ENCODE peak calls at places on chromosome X, in ten cellular contexts. One of them, this sample, is unnamed.
A peak's percentile ranks its signal among the peaks of the same experiment; 100 is the strongest.

GRCh38 chrX:97252111-97252510 is 368.4 kb downstream of the RPA4 start:
- DNase-seq in ascending aorta: no peak
- DNase-seq in HL-60: no peak
- DNase-seq in heart right ventricle: no peak
- DNase-seq in progenitor cell of endocrine pancreas: no peak
- DNase-seq in neural progenitor cell: peak; percentile 47
- DNase-seq in BJ: no peak
- DNase-seq in cardiac muscle cell: no peak
- DNase-seq in A549: no peak
- DNase-seq in lower lobe of right lung: no peak
- DNase-seq in this sample: no peak

GRCh38 chrX:41895826-41896225 is 27.5 kb downstream of the CASK start:
- DNase-seq in A549: no peak
- DNase-seq in ascending aorta: no peak
- DNase-seq in HL-60: no peak
- DNase-seq in heart right ventricle: no peak
- DNase-seq in cardiac muscle cell: no peak
- DNase-seq in neural progenitor cell: peak; percentile 8
- DNase-seq in progenitor cell of endocrine pancreas: no peak
- DNase-seq in lower lobe of right lung: no peak
- DNase-seq in BJ: no peak
- DNase-seq in this sample: no peak

GRCh38 chrX:111098874-111099273 is 2.9 kb downstream of the PAK3 start:
- DNase-seq in ascending aorta: peak; percentile 65
- DNase-seq in A549: peak; percentile 31
- DNase-seq in heart right ventricle: peak; percentile 23
- DNase-seq in BJ: no peak
- DNase-seq in neural progenitor cell: peak; percentile 89
- DNase-seq in lower lobe of right lung: peak; percentile 52
- DNase-seq in cardiac muscle cell: peak; percentile 75
- DNase-seq in HL-60: peak; percentile 10
- DNase-seq in progenitor cell of endocrine pancreas: peak; percentile 73
- DNase-seq in this sample: peak; percentile 68

GRCh38 chrX:29687687-29688086 is 527.7 kb upstream of the MAGEB2 start:
- DNase-seq in HL-60: no peak
- DNase-seq in progenitor cell of endocrine pancreas: no peak
- DNase-seq in heart right ventricle: no peak
- DNase-seq in A549: no peak
- DNase-seq in lower lobe of right lung: no peak
- DNase-seq in cardiac muscle cell: no peak
- DNase-seq in ascending aorta: no peak
- DNase-seq in neural progenitor cell: no peak
- DNase-seq in BJ: no peak
- DNase-seq in this sample: no peak

GRCh38 chrX:15769300-15769954 is 20.9 kb upstream of the ZRSR2 start:
- DNase-seq in heart right ventricle: no peak
- DNase-seq in lower lobe of right lung: no peak
- DNase-seq in neural progenitor cell: peak; percentile 55
- DNase-seq in progenitor cell of endocrine pancreas: no peak
- DNase-seq in HL-60: no peak
- DNase-seq in cardiac muscle cell: no peak
- DNase-seq in ascending aorta: no peak
- DNase-seq in A549: no peak
- DNase-seq in BJ: no peak
- DNase-seq in this sample: no peak

GRCh38 chrX:96770315-96770714 is 85.7 kb downstream of the DIAPH2 start:
- DNase-seq in lower lobe of right lung: no peak
- DNase-seq in HL-60: no peak
- DNase-seq in progenitor cell of endocrine pancreas: no peak
- DNase-seq in neural progenitor cell: peak; percentile 17
- DNase-seq in ascending aorta: no peak
- DNase-seq in BJ: no peak
- DNase-seq in heart right ventricle: no peak
- DNase-seq in cardiac muscle cell: peak; percentile 24
- DNase-seq in A549: peak; percentile 7
- DNase-seq in this sample: peak; percentile 3

GRCh38 chrX:53284684-53285447 is 3.5 kb upstream of the IQSEC2 start:
- DNase-seq in neural progenitor cell: peak; percentile 71
- DNase-seq in ascending aorta: peak; percentile 71
- DNase-seq in progenitor cell of endocrine pancreas: peak; percentile 33
- DNase-seq in HL-60: no peak
- DNase-seq in BJ: no peak
- DNase-seq in lower lobe of right lung: peak; percentile 66
- DNase-seq in cardiac muscle cell: peak; percentile 66
- DNase-seq in heart right ventricle: peak; percentile 54
- DNase-seq in A549: peak; percentile 60
- DNase-seq in this sample: peak; percentile 52

GRCh38 chrX:123860983-123861382 is 1.1 kb downstream of the XIAP start:
- DNase-seq in ascending aorta: no peak
- DNase-seq in heart right ventricle: no peak
- DNase-seq in BJ: no peak
- DNase-seq in HL-60: no peak
- DNase-seq in progenitor cell of endocrine pancreas: no peak
- DNase-seq in cardiac muscle cell: no peak
- DNase-seq in A549: no peak
- DNase-seq in lower lobe of right lung: no peak
- DNase-seq in neural progenitor cell: no peak
- DNase-seq in this sample: no peak

GRCh38 chrX:56751071-56751470 is 22.0 kb downstream of the NBDY start:
- DNase-seq in neural progenitor cell: no peak
- DNase-seq in HL-60: no peak
- DNase-seq in progenitor cell of endocrine pancreas: no peak
- DNase-seq in cardiac muscle cell: no peak
- DNase-seq in BJ: no peak
- DNase-seq in A549: no peak
- DNase-seq in lower lobe of right lung: no peak
- DNase-seq in heart right ventricle: no peak
- DNase-seq in ascending aorta: no peak
- DNase-seq in this sample: no peak

GRCh38 chrX:18864390-18864920 is 119.5 kb downstream of the PHKA2 start:
- DNase-seq in cardiac muscle cell: no peak
- DNase-seq in A549: no peak
- DNase-seq in ascending aorta: no peak
- DNase-seq in lower lobe of right lung: no peak
- DNase-seq in heart right ventricle: no peak
- DNase-seq in neural progenitor cell: no peak
- DNase-seq in progenitor cell of endocrine pancreas: no peak
- DNase-seq in BJ: no peak
- DNase-seq in HL-60: no peak
- DNase-seq in this sample: no peak

GRCh38 chrX:111352424-111352823 is 59.6 kb downstream of the DCX start:
- DNase-seq in lower lobe of right lung: no peak
- DNase-seq in HL-60: no peak
- DNase-seq in heart right ventricle: no peak
- DNase-seq in ascending aorta: no peak
- DNase-seq in neural progenitor cell: no peak
- DNase-seq in cardiac muscle cell: no peak
- DNase-seq in A549: no peak
- DNase-seq in progenitor cell of endocrine pancreas: no peak
- DNase-seq in BJ: no peak
- DNase-seq in this sample: no peak

GRCh38 chrX:153057281-153057680 is 1.0 kb downstream of the PNMA3 start:
- DNase-seq in HL-60: no peak
- DNase-seq in neural progenitor cell: no peak
- DNase-seq in heart right ventricle: no peak
- DNase-seq in progenitor cell of endocrine pancreas: no peak
- DNase-seq in lower lobe of right lung: no peak
- DNase-seq in BJ: no peak
- DNase-seq in ascending aorta: no peak
- DNase-seq in cardiac muscle cell: no peak
- DNase-seq in A549: no peak
- DNase-seq in this sample: no peak

GRCh38 chrX:155056877-155057792 is 13.8 kb downstream of the CMC4 start:
- DNase-seq in lower lobe of right lung: peak; percentile 66
- DNase-seq in neural progenitor cell: peak; percentile 74
- DNase-seq in progenitor cell of endocrine pancreas: peak; percentile 31
- DNase-seq in heart right ventricle: peak; percentile 50
- DNase-seq in ascending aorta: peak; percentile 82
- DNase-seq in A549: peak; percentile 43
- DNase-seq in BJ: no peak
- DNase-seq in HL-60: no peak
- DNase-seq in cardiac muscle cell: peak; percentile 73
- DNase-seq in this sample: peak; percentile 34

DNA sequence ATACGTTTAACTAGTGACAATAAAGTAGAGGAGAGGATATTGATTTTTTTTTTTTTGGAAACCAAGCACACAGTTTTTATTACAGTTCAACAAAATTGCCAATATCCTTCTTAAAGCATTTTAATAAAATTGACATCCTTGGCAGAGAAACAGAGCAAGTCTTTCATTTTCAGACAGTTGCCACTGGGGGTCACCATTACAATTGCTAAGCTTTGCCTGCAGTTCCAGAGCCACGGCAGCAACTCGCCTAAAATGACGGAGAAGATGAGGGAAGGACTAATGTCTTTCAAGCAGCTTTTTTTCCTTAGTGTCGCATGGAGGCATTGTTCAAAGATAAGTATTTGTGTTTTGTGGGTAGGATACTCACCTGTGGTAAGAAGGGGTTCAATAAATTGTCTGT is 507.8 kb upstream of the ARX start:
- DNase-seq in neural progenitor cell: peak; percentile 60
- DNase-seq in A549: peak; percentile 10
- DNase-seq in cardiac muscle cell: peak; percentile 47
- DNase-seq in ascending aorta: no peak
- DNase-seq in HL-60: no peak
- DNase-seq in heart right ventricle: no peak
- DNase-seq in BJ: no peak
- DNase-seq in progenitor cell of endocrine pancreas: no peak
- DNase-seq in lower lobe of right lung: no peak
- DNase-seq in this sample: peak; percentile 5
- TF ChIP-seq CTCF in neural progenitor cell: peak; percentile 61
- TF ChIP-seq CTCF in A549: peak; percentile 39
- TF ChIP-seq CTCF in cardiac muscle cell: peak; percentile 40
- TF ChIP-seq CTCF in ascending aorta: no peak
- TF ChIP-seq CTCF in HL-60: no peak
- TF ChIP-seq CTCF in heart right ventricle: peak; percentile 44
- TF ChIP-seq CTCF in BJ: no peak
- TF ChIP-seq CTCF in progenitor cell of endocrine pancreas: peak; percentile 55
- TF ChIP-seq CTCF in lower lobe of right lung: peak; percentile 19
- TF ChIP-seq CTCF in this sample: no peak

DNA sequence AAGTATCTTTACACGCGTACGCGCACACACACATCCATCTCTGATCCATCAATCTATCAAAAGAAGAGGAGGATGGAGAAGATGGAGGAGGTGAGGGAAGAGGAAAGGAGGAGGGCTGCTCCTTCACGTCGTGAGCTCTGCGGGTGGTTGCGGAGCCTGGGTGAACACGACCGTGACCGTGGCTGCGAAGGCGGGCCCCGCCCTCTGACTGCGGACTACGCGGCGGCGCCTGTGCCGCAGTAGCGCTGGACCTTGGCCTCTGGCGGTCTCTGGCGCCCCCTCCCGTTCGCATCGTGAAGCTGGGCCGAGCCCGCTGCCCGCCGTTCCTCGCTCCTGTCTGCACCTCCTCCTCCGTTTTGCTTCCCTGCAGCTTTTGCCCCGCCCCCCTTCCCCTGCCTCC is 37.7 kb upstream of the ARAF start:
- DNase-seq in neural progenitor cell: peak; percentile 74
- DNase-seq in heart right ventricle: peak; percentile 87
- DNase-seq in ascending aorta: peak; percentile 87
- DNase-seq in A549: peak; percentile 64
- DNase-seq in lower lobe of right lung: peak; percentile 89
- DNase-seq in BJ: no peak
- DNase-seq in cardiac muscle cell: peak; percentile 79
- DNase-seq in HL-60: peak; percentile 47
- DNase-seq in progenitor cell of endocrine pancreas: peak; percentile 71
- DNase-seq in this sample: peak; percentile 77
- TF ChIP-seq CTCF in neural progenitor cell: peak; percentile 67
- TF ChIP-seq CTCF in heart right ventricle: peak; percentile 81
- TF ChIP-seq CTCF in ascending aorta: peak; percentile 85
- TF ChIP-seq CTCF in A549: peak; percentile 74
- TF ChIP-seq CTCF in lower lobe of right lung: peak; percentile 82
- TF ChIP-seq CTCF in BJ: peak; percentile 75
- TF ChIP-seq CTCF in cardiac muscle cell: peak; percentile 56
- TF ChIP-seq CTCF in HL-60: peak; percentile 43
- TF ChIP-seq CTCF in progenitor cell of endocrine pancreas: peak; percentile 78
- TF ChIP-seq CTCF in this sample: peak; percentile 71

DNA sequence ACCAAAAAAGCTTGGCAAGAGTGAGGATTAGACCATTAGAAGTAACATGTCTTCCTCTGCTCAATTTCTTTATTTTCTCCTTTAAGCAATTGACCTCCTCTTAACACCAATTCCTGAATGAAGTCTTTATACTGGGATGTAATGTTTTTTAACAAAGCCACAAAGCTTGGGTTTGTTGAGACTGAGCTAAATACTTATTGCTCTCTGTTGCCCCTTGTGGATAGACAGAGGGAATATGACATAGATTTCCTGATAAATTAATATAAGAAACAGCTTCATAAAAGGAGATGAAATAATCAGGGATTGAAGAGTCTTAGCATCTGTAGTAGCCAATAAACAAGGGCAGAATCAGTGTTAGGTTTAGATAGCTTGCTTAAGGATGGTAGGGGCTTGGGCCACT is 57.6 kb downstream of the CCDC160 start:
- DNase-seq in neural progenitor cell: no peak
- DNase-seq in heart right ventricle: no peak
- DNase-seq in A549: no peak
- DNase-seq in progenitor cell of endocrine pancreas: no peak
- DNase-seq in ascending aorta: no peak
- DNase-seq in lower lobe of right lung: no peak
- DNase-seq in BJ: no peak
- DNase-seq in HL-60: no peak
- DNase-seq in cardiac muscle cell: peak; percentile 3
- DNase-seq in this sample: no peak
- TF ChIP-seq CTCF in neural progenitor cell: peak; percentile 22
- TF ChIP-seq CTCF in heart right ventricle: no peak
- TF ChIP-seq CTCF in A549: peak; percentile 25
- TF ChIP-seq CTCF in progenitor cell of endocrine pancreas: peak; percentile 36
- TF ChIP-seq CTCF in ascending aorta: no peak
- TF ChIP-seq CTCF in lower lobe of right lung: no peak
- TF ChIP-seq CTCF in BJ: peak; percentile 30
- TF ChIP-seq CTCF in HL-60: no peak
- TF ChIP-seq CTCF in cardiac muscle cell: no peak
- TF ChIP-seq CTCF in this sample: no peak

GRCh38 chrX:134006484-134007161 is 21.2 kb upstream of the GPC3 start:
- DNase-seq in BJ: no peak
- DNase-seq in heart right ventricle: no peak
- DNase-seq in progenitor cell of endocrine pancreas: no peak
- DNase-seq in lower lobe of right lung: no peak
- DNase-seq in neural progenitor cell: no peak
- DNase-seq in ascending aorta: no peak
- DNase-seq in cardiac muscle cell: no peak
- DNase-seq in HL-60: no peak
- DNase-seq in A549: no peak
- DNase-seq in this sample: no peak

GRCh38 chrX:134013528-134013927 is 28.1 kb upstream of the GPC3 start:
- DNase-seq in cardiac muscle cell: no peak
- DNase-seq in lower lobe of right lung: no peak
- DNase-seq in A549: no peak
- DNase-seq in neural progenitor cell: no peak
- DNase-seq in BJ: no peak
- DNase-seq in progenitor cell of endocrine pancreas: no peak
- DNase-seq in heart right ventricle: no peak
- DNase-seq in HL-60: no peak
- DNase-seq in ascending aorta: no peak
- DNase-seq in this sample: no peak

GRCh38 chrX:134013092-134013497 is 27.7 kb upstream of the GPC3 start:
- DNase-seq in HL-60: no peak
- DNase-seq in ascending aorta: no peak
- DNase-seq in BJ: no peak
- DNase-seq in progenitor cell of endocrine pancreas: no peak
- DNase-seq in heart right ventricle: no peak
- DNase-seq in cardiac muscle cell: no peak
- DNase-seq in A549: no peak
- DNase-seq in neural progenitor cell: no peak
- DNase-seq in lower lobe of right lung: no peak
- DNase-seq in this sample: no peak

GRCh38 chrX:134010690-134011089 is 25.3 kb upstream of the GPC3 start:
- DNase-seq in heart right ventricle: no peak
- DNase-seq in HL-60: no peak
- DNase-seq in BJ: no peak
- DNase-seq in cardiac muscle cell: no peak
- DNase-seq in progenitor cell of endocrine pancreas: no peak
- DNase-seq in ascending aorta: no peak
- DNase-seq in lower lobe of right lung: no peak
- DNase-seq in A549: no peak
- DNase-seq in neural progenitor cell: no peak
- DNase-seq in this sample: no peak
- TF ChIP-seq CTCF in heart right ventricle: no peak
- TF ChIP-seq CTCF in HL-60: no peak
- TF ChIP-seq CTCF in BJ: no peak
- TF ChIP-seq CTCF in cardiac muscle cell: no peak
- TF ChIP-seq CTCF in progenitor cell of endocrine pancreas: no peak
- TF ChIP-seq CTCF in ascending aorta: no peak
- TF ChIP-seq CTCF in lower lobe of right lung: no peak
- TF ChIP-seq CTCF in A549: no peak
- TF ChIP-seq CTCF in neural progenitor cell: no peak
- TF ChIP-seq CTCF in this sample: no peak